ENCODE peak calls at places on chromosomes 5 and 9, in eight cellular contexts. F, X, C, I, O, V, A and D are unnamed samples.

GRCh38 chr9:33868430-33869000 is 51.6 kb downstream of the UBE2R2 start:
- DNase-seq in A (no peak), V (no peak), O (no peak), C (no peak), I (peak), F (no peak), X (no peak), D (no peak)

GRCh38 chr5:178118345-178118744 is 5.0 kb downstream of the N4BP3 start:
- DNase-seq in A (no peak), F (no peak), X (no peak), O (no peak), C (no peak), V (no peak), I (no peak), D (no peak)

GRCh38 chr5:9519537-9519936 is 26.3 kb downstream of the SEMA5A start:
- DNase-seq in I (peak), X (no peak), F (no peak), A (no peak), O (peak), V (no peak), C (no peak), D (no peak)

GRCh38 chr5:14594378-14595074 is 12.9 kb downstream of the OTULINL start:
- DNase-seq in X (no peak), V (no peak), A (no peak), O (no peak), I (no peak), C (no peak), F (no peak), D (no peak)

GRCh38 chr9:99835142-99835541 is 13.5 kb downstream of the NR4A3 start:
- DNase-seq in I (no peak), X (no peak), V (no peak), F (no peak), A (no peak), C (no peak), O (no peak), D (no peak)

GRCh38 chr9:13732290-13732689 is 452.8 kb upstream of the MPDZ start:
- DNase-seq in C (no peak), I (no peak), V (no peak), A (no peak), F (no peak), X (peak), O (no peak), D (no peak)

GRCh38 chr9:93059097-93059959 is 827 bp downstream of the SUSD3 start:
- DNase-seq in I (no peak), C (no peak), F (no peak), O (no peak), X (no peak), V (no peak), A (no peak), D (no peak)

GRCh38 chr9:12640866-12641636 is 52.1 kb upstream of the TYRP1 start:
- DNase-seq in A (no peak), F (no peak), O (no peak), V (no peak), C (no peak), X (peak), I (no peak), D (no peak)

GRCh38 chr9:105114956-105115728 is 129.3 kb upstream of the SLC44A1 start:
- DNase-seq in C (no peak), F (no peak), O (peak), X (no peak), V (peak), I (no peak), A (no peak), D (no peak)

GRCh38 chr5:77367733-77368132 is 124.4 kb downstream of the WDR41 start:
- DNase-seq in X (no peak), C (no peak), A (no peak), F (no peak), V (peak), I (no peak), O (no peak), D (no peak)

GRCh38 chr5:124849774-124850173 is 103.3 kb upstream of the ZNF608 start:
- DNase-seq in V (no peak), A (no peak), I (no peak), C (no peak), O (no peak), X (no peak), F (no peak), D (no peak)